ENCODE peak calls at places on chromosomes 6 and 20, in nine cellular contexts. One of them, this sample, is unnamed.

GRCh38 chr6:163459536-163459935 is 45.0 kb downstream of the QKI start:
- DNase-seq in tibial nerve: no peak
- DNase-seq in psoas muscle: no peak
- DNase-seq in mesenchymal stem cell: no peak
- DNase-seq in testis: no peak
- DNase-seq in neuronal stem cell: no peak
- DNase-seq in mesendoderm: no peak
- DNase-seq in heart right ventricle: no peak
- DNase-seq in WERI-Rb-1: no peak
- DNase-seq in this sample: no peak

GRCh38 chr6:113881473-113881980 is 24.4 kb downstream of the MARCKS start:
- DNase-seq in tibial nerve: no peak
- DNase-seq in psoas muscle: no peak
- DNase-seq in mesenchymal stem cell: no peak
- DNase-seq in testis: no peak
- DNase-seq in neuronal stem cell: no peak
- DNase-seq in mesendoderm: no peak
- DNase-seq in heart right ventricle: no peak
- DNase-seq in WERI-Rb-1: no peak
- DNase-seq in this sample: no peak

GRCh38 chr6:142871910-142872331 is 73.1 kb downstream of the HIVEP2 start:
- DNase-seq in tibial nerve: peak; percentile 36
- DNase-seq in psoas muscle: no peak
- DNase-seq in mesenchymal stem cell: peak; percentile 94
- DNase-seq in testis: peak; percentile 57
- DNase-seq in neuronal stem cell: no peak
- DNase-seq in mesendoderm: no peak
- DNase-seq in heart right ventricle: peak; percentile 56
- DNase-seq in WERI-Rb-1: no peak
- DNase-seq in this sample: peak; percentile 97

GRCh38 chr6:470901-471448 is 79.4 kb downstream of the IRF4 start:
- DNase-seq in tibial nerve: no peak
- DNase-seq in psoas muscle: no peak
- DNase-seq in mesenchymal stem cell: no peak
- DNase-seq in testis: no peak
- DNase-seq in neuronal stem cell: no peak
- DNase-seq in mesendoderm: no peak
- DNase-seq in heart right ventricle: no peak
- DNase-seq in WERI-Rb-1: no peak
- DNase-seq in this sample: no peak

GRCh38 chr6:118580585-118581419 is 32.7 kb downstream of the PLN start:
- DNase-seq in tibial nerve: peak; percentile 40
- DNase-seq in psoas muscle: peak; percentile 64
- DNase-seq in mesenchymal stem cell: peak; percentile 79
- DNase-seq in testis: peak; percentile 48
- DNase-seq in neuronal stem cell: peak; percentile 66
- DNase-seq in mesendoderm: peak; percentile 89
- DNase-seq in heart right ventricle: peak; percentile 43
- DNase-seq in WERI-Rb-1: peak; percentile 33
- DNase-seq in this sample: peak; percentile 68

GRCh38 chr20:36173451-36173933 is 19.0 kb downstream of the EPB41L1 start:
- DNase-seq in tibial nerve: no peak
- DNase-seq in psoas muscle: no peak
- DNase-seq in mesenchymal stem cell: peak; percentile 84
- DNase-seq in testis: no peak
- DNase-seq in neuronal stem cell: peak; percentile 90
- DNase-seq in mesendoderm: peak; percentile 98
- DNase-seq in heart right ventricle: no peak
- DNase-seq in WERI-Rb-1: peak; percentile 88
- DNase-seq in this sample: peak; percentile 10

GRCh38 chr6:158777510-158777909 is 41.7 kb downstream of the EZR start:
- DNase-seq in tibial nerve: no peak
- DNase-seq in psoas muscle: no peak
- DNase-seq in mesenchymal stem cell: no peak
- DNase-seq in testis: no peak
- DNase-seq in neuronal stem cell: no peak
- DNase-seq in mesendoderm: no peak
- DNase-seq in heart right ventricle: no peak
- DNase-seq in WERI-Rb-1: no peak
- DNase-seq in this sample: no peak

GRCh38 chr20:63688234-63689045 is 8.0 kb upstream of the TNFRSF6B start:
- DNase-seq in tibial nerve: no peak
- DNase-seq in psoas muscle: no peak
- DNase-seq in mesenchymal stem cell: no peak
- DNase-seq in testis: no peak
- DNase-seq in neuronal stem cell: no peak
- DNase-seq in mesendoderm: no peak
- DNase-seq in heart right ventricle: peak; percentile 33
- DNase-seq in WERI-Rb-1: no peak
- DNase-seq in this sample: no peak

GRCh38 chr20:58017970-58018530 is 210.4 kb downstream of the ANKRD60 start:
- DNase-seq in tibial nerve: no peak
- DNase-seq in psoas muscle: no peak
- DNase-seq in mesenchymal stem cell: no peak
- DNase-seq in testis: no peak
- DNase-seq in neuronal stem cell: no peak
- DNase-seq in mesendoderm: no peak
- DNase-seq in heart right ventricle: no peak
- DNase-seq in WERI-Rb-1: no peak
- DNase-seq in this sample: no peak

GRCh38 chr6:90780141-90780540 is 193.3 kb upstream of the MAP3K7 start:
- DNase-seq in tibial nerve: no peak
- DNase-seq in psoas muscle: no peak
- DNase-seq in mesenchymal stem cell: no peak
- DNase-seq in testis: no peak
- DNase-seq in neuronal stem cell: no peak
- DNase-seq in mesendoderm: peak; percentile 62
- DNase-seq in heart right ventricle: no peak
- DNase-seq in WERI-Rb-1: no peak
- DNase-seq in this sample: no peak

GRCh38 chr6:146892283-146892612 is 293.5 kb downstream of the ADGB start:
- DNase-seq in tibial nerve: no peak
- DNase-seq in psoas muscle: no peak
- DNase-seq in mesenchymal stem cell: no peak
- DNase-seq in testis: no peak
- DNase-seq in neuronal stem cell: no peak
- DNase-seq in mesendoderm: no peak
- DNase-seq in heart right ventricle: no peak
- DNase-seq in WERI-Rb-1: no peak
- DNase-seq in this sample: no peak

GRCh38 chr6:157329829-157330228 is 6.5 kb upstream of the TMEM242 start:
- DNase-seq in tibial nerve: no peak
- DNase-seq in psoas muscle: no peak
- DNase-seq in mesenchymal stem cell: no peak
- DNase-seq in testis: no peak
- DNase-seq in neuronal stem cell: no peak
- DNase-seq in mesendoderm: peak; percentile 11
- DNase-seq in heart right ventricle: no peak
- DNase-seq in WERI-Rb-1: no peak
- DNase-seq in this sample: peak; percentile 65

DNA sequence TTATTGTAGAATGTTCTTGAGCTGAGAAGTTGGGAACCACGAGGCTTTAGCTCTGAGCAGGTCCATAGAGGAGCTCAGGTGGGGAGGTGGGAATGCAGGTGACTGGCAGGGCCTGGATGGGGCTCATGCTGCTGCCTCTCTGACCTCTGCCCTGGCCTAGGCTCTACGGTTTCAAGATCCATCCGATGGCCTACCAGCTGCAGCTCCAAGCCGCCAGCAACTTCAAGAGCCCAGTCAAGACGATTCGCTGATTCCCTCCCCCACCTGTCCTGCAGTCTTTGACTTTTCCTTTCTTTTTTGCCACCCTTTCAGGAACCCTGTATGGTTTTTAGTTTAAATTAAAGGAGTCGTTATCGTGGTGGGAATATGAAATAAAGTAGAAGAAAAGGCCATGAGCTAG is at the start of gene LY6G5B:
- DNase-seq in tibial nerve: no peak
- DNase-seq in psoas muscle: no peak
- DNase-seq in mesenchymal stem cell: no peak
- DNase-seq in testis: no peak
- DNase-seq in neuronal stem cell: no peak
- DNase-seq in mesendoderm: no peak
- DNase-seq in heart right ventricle: no peak
- DNase-seq in WERI-Rb-1: no peak
- DNase-seq in this sample: no peak
- H3K36me3 ChIP-seq in tibial nerve: peaks cover 46% of the 10 kb centered on the region
- H3K36me3 ChIP-seq in psoas muscle: peaks cover 77% of the 10 kb centered on the region
- H3K36me3 ChIP-seq in mesenchymal stem cell: peaks cover 75% of the 10 kb centered on the region
- H3K36me3 ChIP-seq in testis: no peaks in the 10 kb centered on the region
- H3K36me3 ChIP-seq in neuronal stem cell: peaks cover 46% of the 10 kb centered on the region
- H3K36me3 ChIP-seq in mesendoderm: peaks cover 21% of the 10 kb centered on the region
- H3K36me3 ChIP-seq in heart right ventricle: peaks cover 5% of the 10 kb centered on the region
- H3K36me3 ChIP-seq in WERI-Rb-1: peaks cover 77% of the 10 kb centered on the region
- H3K36me3 ChIP-seq in this sample: peaks cover 72% of the 10 kb centered on the region

GRCh38 chr6:62391358-62391757 is 105.3 kb upstream of the KHDRBS2 start:
- DNase-seq in tibial nerve: no peak
- DNase-seq in psoas muscle: no peak
- DNase-seq in mesenchymal stem cell: no peak
- DNase-seq in testis: no peak
- DNase-seq in neuronal stem cell: no peak
- DNase-seq in mesendoderm: no peak
- DNase-seq in heart right ventricle: no peak
- DNase-seq in WERI-Rb-1: no peak
- DNase-seq in this sample: no peak

GRCh38 chr6:62392289-62392688 is 106.3 kb upstream of the KHDRBS2 start:
- DNase-seq in tibial nerve: no peak
- DNase-seq in psoas muscle: no peak
- DNase-seq in mesenchymal stem cell: no peak
- DNase-seq in testis: no peak
- DNase-seq in neuronal stem cell: no peak
- DNase-seq in mesendoderm: peak; percentile 17
- DNase-seq in heart right ventricle: no peak
- DNase-seq in WERI-Rb-1: no peak
- DNase-seq in this sample: no peak

GRCh38 chr6:62393608-62394007 is 107.6 kb upstream of the KHDRBS2 start:
- DNase-seq in tibial nerve: no peak
- DNase-seq in psoas muscle: no peak
- DNase-seq in mesenchymal stem cell: no peak
- DNase-seq in testis: no peak
- DNase-seq in neuronal stem cell: peak; percentile 26
- DNase-seq in mesendoderm: peak; percentile 88
- DNase-seq in heart right ventricle: no peak
- DNase-seq in WERI-Rb-1: no peak
- DNase-seq in this sample: no peak

DNA sequence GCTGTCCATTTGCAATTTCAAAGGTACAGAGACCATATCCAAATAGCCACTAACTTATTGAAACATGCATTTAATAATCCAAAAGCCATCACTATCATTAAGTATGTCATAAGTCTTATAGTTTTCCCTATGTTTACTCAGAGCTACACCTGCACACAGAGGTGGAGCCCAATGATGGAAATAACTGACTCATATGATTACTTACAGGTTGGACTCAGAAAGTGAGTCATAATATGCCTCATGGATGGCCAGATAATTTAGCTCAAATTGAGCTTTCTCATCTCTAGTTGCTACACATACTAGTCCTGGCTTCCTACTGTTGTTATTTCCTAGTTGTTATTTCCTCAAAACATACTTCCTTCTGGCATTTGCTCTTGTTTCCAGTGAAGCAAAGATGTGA is 104.4 kb upstream of the KHDRBS2 start:
- DNase-seq in tibial nerve: no peak
- DNase-seq in psoas muscle: no peak
- DNase-seq in mesenchymal stem cell: no peak
- DNase-seq in testis: no peak
- DNase-seq in neuronal stem cell: no peak
- DNase-seq in mesendoderm: no peak
- DNase-seq in heart right ventricle: no peak
- DNase-seq in WERI-Rb-1: no peak
- DNase-seq in this sample: no peak
- H3K27ac ChIP-seq in tibial nerve: no peak overlapping the region
- H3K27ac ChIP-seq in psoas muscle: no peak overlapping the region
- H3K27ac ChIP-seq in mesenchymal stem cell: no peak overlapping the region
- H3K27ac ChIP-seq in testis: no peak overlapping the region
- H3K27ac ChIP-seq in neuronal stem cell: no peak overlapping the region
- H3K27ac ChIP-seq in mesendoderm: no peak overlapping the region
- H3K27ac ChIP-seq in heart right ventricle: no peak overlapping the region
- H3K27ac ChIP-seq in WERI-Rb-1: no peak overlapping the region
- H3K27ac ChIP-seq in this sample: no peak overlapping the region

DNA sequence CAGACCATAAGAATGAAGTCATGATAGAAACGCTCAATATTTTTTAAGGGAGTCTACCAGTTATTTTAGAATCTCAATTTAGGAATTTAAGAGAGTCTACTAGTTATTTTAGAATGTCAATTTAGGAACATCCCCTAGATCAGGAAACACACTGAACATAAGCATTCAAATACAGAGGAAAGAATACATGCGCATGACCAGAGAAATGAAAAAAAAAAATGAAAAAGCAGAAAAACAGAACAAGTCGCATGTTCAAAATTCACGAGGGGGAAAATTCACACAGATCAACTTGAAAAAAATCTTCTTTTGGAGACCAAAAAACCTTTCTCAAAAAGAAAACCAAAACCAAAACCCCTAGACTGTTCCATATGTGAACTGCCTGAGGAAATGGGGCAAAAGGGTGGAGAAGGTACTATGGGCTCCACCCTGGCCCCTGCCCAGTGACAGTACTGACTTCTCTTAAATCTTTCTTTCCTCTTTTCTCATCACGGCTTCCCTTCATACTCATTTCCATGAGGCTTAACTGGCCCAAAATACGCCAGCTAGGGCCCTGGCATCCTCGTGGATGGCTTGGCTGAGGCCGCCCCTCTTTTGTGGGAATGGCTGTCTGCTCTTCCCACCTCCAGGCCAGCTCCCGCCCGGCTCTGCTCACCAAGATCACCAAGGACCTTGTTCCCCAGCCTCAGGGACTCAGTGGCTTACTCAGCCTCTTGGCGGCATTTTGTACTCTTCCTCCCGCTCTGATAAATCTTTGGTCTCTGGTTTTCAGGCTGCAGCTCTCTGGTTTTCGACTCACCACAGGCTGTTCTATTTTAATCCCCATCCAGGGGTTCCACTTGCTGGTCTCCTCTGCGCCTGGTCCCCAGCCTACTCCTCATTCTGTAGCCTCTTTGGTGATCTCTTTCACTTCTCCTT is 11.2 kb downstream of the ZBTB2 start:
- DNase-seq in tibial nerve: no peak
- DNase-seq in psoas muscle: peak; percentile 25
- DNase-seq in mesenchymal stem cell: peak; percentile 25
- DNase-seq in testis: no peak
- DNase-seq in neuronal stem cell: no peak
- DNase-seq in mesendoderm: no peak
- DNase-seq in heart right ventricle: no peak
- DNase-seq in WERI-Rb-1: no peak
- DNase-seq in this sample: no peak
- H3K4me3 ChIP-seq in tibial nerve: no peak overlapping the region
- H3K4me3 ChIP-seq in psoas muscle: no peak overlapping the region
- H3K4me3 ChIP-seq in mesenchymal stem cell: no peak overlapping the region
- H3K4me3 ChIP-seq in testis: no peak overlapping the region
- H3K4me3 ChIP-seq in neuronal stem cell: no peak overlapping the region
- H3K4me3 ChIP-seq in mesendoderm: no peak overlapping the region
- H3K4me3 ChIP-seq in heart right ventricle: no peak overlapping the region
- H3K4me3 ChIP-seq in WERI-Rb-1: no peak overlapping the region
- H3K4me3 ChIP-seq in this sample: no peak overlapping the region

DNA sequence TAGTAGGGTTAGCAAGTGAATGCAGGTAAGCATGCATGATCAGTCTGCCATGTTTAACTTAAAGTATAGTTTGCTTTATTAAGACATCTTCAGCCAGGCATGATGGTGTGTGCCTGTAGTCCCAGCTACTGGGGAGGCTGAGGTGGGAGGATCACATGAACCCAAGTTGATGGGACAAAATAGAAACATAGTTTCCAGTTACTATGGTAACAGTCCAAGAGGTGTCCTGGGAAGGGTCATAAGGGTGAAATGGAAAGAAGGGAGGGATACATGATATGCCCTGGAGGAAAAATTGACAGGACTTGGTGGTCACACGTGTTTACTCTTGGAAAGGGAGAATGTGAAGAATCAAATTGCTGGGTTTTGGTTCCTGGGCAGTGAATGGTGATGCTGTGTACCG is 139.6 kb downstream of the SULF2 start:
- DNase-seq in tibial nerve: no peak
- DNase-seq in psoas muscle: no peak
- DNase-seq in mesenchymal stem cell: no peak
- DNase-seq in testis: peak; percentile 67
- DNase-seq in neuronal stem cell: no peak
- DNase-seq in mesendoderm: no peak
- DNase-seq in heart right ventricle: no peak
- DNase-seq in WERI-Rb-1: no peak
- DNase-seq in this sample: no peak
- H3K36me3 ChIP-seq in tibial nerve: peaks cover 21% of the 10 kb centered on the region
- H3K36me3 ChIP-seq in psoas muscle: peaks cover 91% of the 10 kb centered on the region
- H3K36me3 ChIP-seq in mesenchymal stem cell: peaks cover 77% of the 10 kb centered on the region
- H3K36me3 ChIP-seq in testis: no peaks in the 10 kb centered on the region
- H3K36me3 ChIP-seq in neuronal stem cell: peaks cover 12% of the 10 kb centered on the region
- H3K36me3 ChIP-seq in mesendoderm: peaks cover 3% of the 10 kb centered on the region
- H3K36me3 ChIP-seq in heart right ventricle: no peaks in the 10 kb centered on the region
- H3K36me3 ChIP-seq in WERI-Rb-1: no peaks in the 10 kb centered on the region
- H3K36me3 ChIP-seq in this sample: peaks cover 44% of the 10 kb centered on the region

This sample was measured in brain microvascular endothelial cell.